ENCODE peak calls at places on chromosomes 3 and 15, in nine cellular contexts. R, Q, Y, M, P, J, S, G and X are unnamed samples.
A peak's percentile ranks its signal among the peaks of the same experiment; 100 is the strongest.

GRCh38 chr3:156978471-156978961 is 152.4 kb downstream of the LEKR1 start:
- DNase-seq in Q (peak; percentile 8), R (no peak), P (no peak), M (no peak), G (no peak), S (no peak), J (no peak), Y (no peak), X (no peak)

GRCh38 chr15:58260911-58261267 is 122.7 kb downstream of the AQP9 start:
- DNase-seq in J (no peak), R (peak; percentile 77), Q (no peak), Y (peak; percentile 88), M (no peak), P (no peak), G (no peak), S (no peak), X (no peak)

GRCh38 chr3:36868614-36869436 is 76.0 kb downstream of the TRANK1 start:
- DNase-seq in P (peak; percentile 24), R (no peak), M (no peak), Q (peak; percentile 62), Y (no peak), S (peak; percentile 47), J (peak; percentile 59), G (peak; percentile 48), X (no peak)

GRCh38 chr3:58356054-58356453 is 23.4 kb downstream of the PXK start:
- DNase-seq in J (no peak), S (no peak), M (no peak), R (no peak), Y (no peak), Q (no peak), P (no peak), G (no peak), X (no peak)

GRCh38 chr3:13307041-13307440 is 113.1 kb downstream of the NUP210 start:
- DNase-seq in J (no peak), Q (no peak), G (no peak), M (no peak), P (no peak), R (no peak), Y (no peak), S (no peak), X (no peak)

GRCh38 chr15:25846377-25846776 is 16.8 kb downstream of the ATP10A start:
- DNase-seq in Y (no peak), M (no peak), G (no peak), S (no peak), Q (no peak), R (no peak), J (no peak), P (peak; percentile 39), X (no peak)

GRCh38 chr15:52337198-52337853 is 41.7 kb upstream of the MYO5C start:
- DNase-seq in G (no peak), M (no peak), S (no peak), P (no peak), J (peak; percentile 59), Y (no peak), R (no peak), Q (peak; percentile 71), X (no peak)

GRCh38 chr3:179301645-179302044 is 21.2 kb upstream of the ZNF639 start:
- DNase-seq in G (no peak), S (no peak), P (no peak), J (no peak), R (no peak), M (no peak), Y (no peak), Q (no peak), X (no peak)

GRCh38 chr3:73556520-73557371 is 68.0 kb downstream of the PDZRN3 start:
- DNase-seq in Y (no peak), Q (no peak), S (no peak), G (no peak), P (no peak), J (no peak), M (no peak), R (no peak), X (no peak)

GRCh38 chr15:73321496-73322344 is 47.0 kb downstream of the HCN4 start:
- DNase-seq in R (no peak), P (no peak), Q (no peak), G (no peak), Y (no peak), S (no peak), M (peak; percentile 10), J (no peak), X (no peak)

GRCh38 chr3:121545049-121545563 is 682 bp downstream of the POLQ start:
- DNase-seq in Y (no peak), P (no peak), S (no peak), G (no peak), Q (peak; percentile 8), R (no peak), M (no peak), J (peak; percentile 31), X (no peak)

GRCh38 chr3:21754839-21755238 is 3.8 kb upstream of the ZNF385D start:
- DNase-seq in Q (no peak), P (no peak), J (no peak), S (no peak), G (no peak), M (no peak), R (no peak), Y (no peak), X (no peak)

GRCh38 chr15:97521894-97522293 is 438.6 kb upstream of the ARRDC4 start:
- DNase-seq in M (no peak), J (no peak), S (no peak), G (peak; percentile 6), Q (peak; percentile 12), R (no peak), P (no peak), Y (no peak), X (no peak)
- H3K4me3 ChIP-seq in M (no peak overlapping the region), J (no peak overlapping the region), S (no peak overlapping the region), G (peak overlapping the region; percentile 17), Q (peak overlapping the region; percentile 32), R (no peak overlapping the region), P (no peak overlapping the region), Y (peak overlapping the region; percentile 24), X (no peak overlapping the region)

GRCh38 chr3:128607710-128608048 is 42.9 kb downstream of the RPN1 start:
- DNase-seq in R (no peak), M (no peak), J (no peak), Q (no peak), Y (no peak), P (no peak), S (no peak), G (peak; percentile 22), X (no peak)
- H3K4me3 ChIP-seq in R (peak overlapping the region; percentile 61), M (peak overlapping the region; percentile 49), J (no peak overlapping the region), Q (peak overlapping the region; percentile 51), Y (peak overlapping the region; percentile 63), P (peak overlapping the region; percentile 57), S (peak overlapping the region; percentile 45), G (peak overlapping the region; percentile 59), X (peak overlapping the region; percentile 47)

GRCh38 chr3:182683335-182684257 is 109.7 kb upstream of the ATP11B start:
- DNase-seq in J (peak; percentile 63), M (peak; percentile 59), Y (no peak), R (peak; percentile 24), G (peak; percentile 47), S (peak; percentile 48), P (peak; percentile 35), Q (peak; percentile 83), X (no peak)
- H3K4me3 ChIP-seq in J (peak overlapping the region; percentile 52), M (peak overlapping the region; percentile 47), Y (peak overlapping the region; percentile 54), R (peak overlapping the region; percentile 53), G (peak overlapping the region; percentile 66), S (peak overlapping the region; percentile 41), P (peak overlapping the region; percentile 48), Q (no peak overlapping the region), X (no peak overlapping the region)

GRCh38 chr3:177358968-177359600 is 161.8 kb upstream of the TBL1XR1 start:
- DNase-seq in Y (no peak), M (peak; percentile 66), S (peak; percentile 32), R (peak; percentile 26), G (peak; percentile 49), J (peak; percentile 29), P (no peak), Q (peak; percentile 50), X (peak; percentile 50)

GRCh38 chr3:177358085-177358967 is 161.0 kb upstream of the TBL1XR1 start:
- DNase-seq in G (peak; percentile 28), M (peak; percentile 60), J (peak; percentile 76), Y (no peak), S (peak; percentile 46), Q (peak; percentile 90), P (peak; percentile 53), R (peak; percentile 62), X (peak; percentile 82)

GRCh38 chr3:177361042-177361938 is 164.0 kb upstream of the TBL1XR1 start:
- DNase-seq in S (no peak), Q (no peak), J (no peak), R (no peak), G (no peak), P (no peak), M (no peak), Y (no peak), X (no peak)

GRCh38 chr3:177357352-177358084 is 160.2 kb upstream of the TBL1XR1 start:
- DNase-seq in M (no peak), Y (no peak), J (peak; percentile 44), Q (peak; percentile 88), P (no peak), R (no peak), G (peak; percentile 54), S (peak; percentile 40), X (peak; percentile 42)

DNA sequence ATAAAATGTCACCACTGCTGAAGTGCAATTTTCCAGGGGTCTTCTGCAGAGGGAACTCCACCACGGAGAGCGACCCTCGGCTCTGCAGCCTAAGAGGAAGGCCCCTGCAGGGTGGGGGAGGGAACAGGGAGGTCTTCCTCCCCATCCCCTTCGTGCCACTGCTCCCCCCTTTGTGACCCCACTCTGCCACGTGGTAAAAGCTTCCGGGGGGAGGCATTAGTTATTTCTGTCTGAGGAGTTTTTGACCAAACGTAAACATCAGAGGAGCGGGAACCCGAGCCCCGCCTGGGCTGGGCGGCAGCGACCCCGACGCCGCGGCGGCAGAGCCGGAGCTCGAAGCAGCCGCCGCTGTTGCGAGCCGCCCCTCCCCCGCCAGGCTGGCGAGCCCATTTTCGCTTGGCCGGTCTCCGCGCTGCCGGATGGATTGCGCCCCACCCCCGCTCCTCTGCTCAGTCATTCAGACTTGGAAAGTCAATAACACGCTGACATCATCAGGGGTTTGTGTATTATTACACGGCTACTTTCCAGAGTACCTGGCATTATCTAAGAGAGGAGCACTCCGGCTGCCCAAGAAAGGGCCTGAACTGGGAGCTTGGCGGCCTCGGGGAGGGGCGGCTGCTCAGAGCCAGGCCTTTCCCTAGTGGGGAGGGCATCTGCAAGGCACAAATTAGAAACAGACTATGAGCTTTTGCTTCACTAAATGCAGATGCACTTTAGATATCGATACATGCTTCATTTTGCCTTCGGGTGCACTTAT is 162.5 kb upstream of the TBL1XR1 start:
- DNase-seq in G (peak; percentile 93), P (peak; percentile 89), Y (peak; percentile 98), R (peak; percentile 93), M (peak; percentile 98), Q (peak; percentile 99), S (peak; percentile 96), J (peak; percentile 93), X (peak; percentile 94)
- H3K4me3 ChIP-seq in G (peak overlapping the region; percentile 40), P (peak overlapping the region; percentile 60), Y (peak overlapping the region; percentile 48), R (peak overlapping the region; percentile 44), M (peak overlapping the region; percentile 32), Q (peak overlapping the region; percentile 13), S (peak overlapping the region; percentile 39), J (peak overlapping the region; percentile 39), X (peak overlapping the region; percentile 2)